ENCODE peak calls at places on chromosomes 2 and 18, in ten cellular contexts. W is pancreas, A is colonic mucosa, O is transverse colon, V is BE2C, C is esophagus squamous epithelium, Z is left ventricle myocardium inferior, D is lower lobe of right lung, N is Peyer's patch, Q is gastrocnemius medialis. T is an unnamed sample. For H3K4me1 and H3K27me3, the result is how much of the 10 kb centered on the place peaks cover.

GRCh38 chr2:88651646-88652045 is 24.4 kb upstream of the EIF2AK3 start:
- DNase-seq in W (no peak), A (no peak), O (no peak), V (no peak), C (no peak), Z (no peak), D (no peak), N (no peak), Q (no peak), T (no peak)

GRCh38 chr2:74019516-74019915 is 34.8 kb downstream of the TET3 start:
- DNase-seq in W (no peak), A (no peak), O (no peak), V (no peak), C (no peak), Z (no peak), D (no peak), N (peak), Q (no peak), T (no peak)

GRCh38 chr2:196263181-196263747 is 91.9 kb upstream of the STK17B start:
- DNase-seq in W (no peak), A (no peak), O (peak), V (peak), C (no peak), Z (no peak), D (no peak), N (peak), Q (peak), T (no peak)

GRCh38 chr2:134498654-134499053 is 220.1 kb downstream of the TMEM163 start:
- DNase-seq in W (no peak), A (no peak), O (no peak), V (no peak), C (no peak), Z (no peak), D (no peak), N (no peak), Q (no peak), T (no peak)

GRCh38 chr18:23650963-23651927 is 11.5 kb downstream of the ANKRD29 start:
- DNase-seq in W (no peak), A (no peak), O (no peak), V (no peak), C (no peak), Z (no peak), D (no peak), N (no peak), Q (no peak), T (no peak)

GRCh38 chr2:238716171-238716570 is 131.7 kb upstream of the TWIST2 start:
- DNase-seq in W (no peak), A (no peak), O (no peak), V (no peak), C (no peak), Z (no peak), D (no peak), N (no peak), Q (no peak), T (no peak)

GRCh38 chr2:16125614-16126125 is 185.3 kb downstream of the MYCN start:
- DNase-seq in W (no peak), A (peak), O (peak), V (peak), C (no peak), Z (no peak), D (no peak), N (no peak), Q (no peak), T (no peak)

GRCh38 chr2:181900007-181900651 is 8.6 kb downstream of the ITPRID2 start:
- DNase-seq in W (no peak), A (no peak), O (no peak), V (no peak), C (no peak), Z (no peak), D (no peak), N (no peak), Q (no peak), T (no peak)

GRCh38 chr18:59954746-59955145 is 55.0 kb downstream of the PMAIP1 start:
- DNase-seq in W (no peak), A (no peak), O (no peak), V (no peak), C (no peak), Z (no peak), D (no peak), N (no peak), Q (no peak), T (no peak)

GRCh38 chr18:26677957-26678356 is 129.6 kb upstream of the KCTD1 start:
- DNase-seq in W (no peak), A (no peak), O (no peak), V (no peak), C (no peak), Z (no peak), D (no peak), N (no peak), Q (no peak), T (no peak)

GRCh38 chr2:145431181-145431951 is 911.4 kb upstream of the ZEB2 start:
- DNase-seq in W (peak), A (no peak), O (no peak), V (no peak), C (no peak), Z (no peak), D (no peak), N (no peak), Q (no peak), T (no peak)

GRCh38 chr2:24929230-24929629 is 9.2 kb upstream of the ADCY3 start:
- DNase-seq in W (no peak), A (no peak), O (no peak), V (no peak), C (no peak), Z (no peak), D (no peak), N (no peak), Q (no peak), T (no peak)

GRCh38 chr2:24926220-24926601 is 6.2 kb upstream of the ADCY3 start:
- DNase-seq in W (no peak), A (no peak), O (no peak), V (no peak), C (no peak), Z (no peak), D (no peak), N (no peak), Q (no peak), T (no peak)

GRCh38 chr2:24925815-24926214 is 5.8 kb upstream of the ADCY3 start:
- DNase-seq in W (no peak), A (no peak), O (no peak), V (no peak), C (no peak), Z (no peak), D (no peak), N (no peak), Q (no peak), T (no peak)

GRCh38 chr2:24926602-24927252 is 6.7 kb upstream of the ADCY3 start:
- DNase-seq in W (no peak), A (peak), O (peak), V (no peak), C (no peak), Z (peak), D (peak), N (no peak), Q (peak), T (peak)

DNA sequence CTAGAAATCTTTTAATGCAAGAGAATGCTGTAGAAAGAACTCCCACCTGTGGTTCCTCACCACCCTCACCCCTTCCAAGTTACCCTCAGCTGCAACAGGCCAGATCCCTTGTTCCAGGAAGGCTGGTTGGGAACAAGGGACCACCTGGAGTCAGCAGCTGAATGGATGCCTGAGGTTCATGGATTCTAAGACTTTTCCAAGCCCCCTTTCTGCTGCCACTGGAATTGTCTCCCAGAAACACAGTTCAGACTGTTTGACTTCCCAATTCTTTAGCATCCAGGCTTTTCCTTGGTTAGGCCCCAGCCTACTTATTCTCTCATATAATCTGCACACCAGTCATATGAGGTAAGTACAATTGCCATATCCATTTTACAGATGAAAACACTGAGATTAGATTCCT is 8.0 kb upstream of the ADCY3 start:
- DNase-seq in W (no peak), A (no peak), O (no peak), V (no peak), C (no peak), Z (no peak), D (no peak), N (no peak), Q (no peak), T (no peak)
- H3K4me1 ChIP-seq in W (under half), A (under half), O (under half), V (under half), C (under half), Z (under half), D (under half), N (under half), Q (under half), T (under half)

DNA sequence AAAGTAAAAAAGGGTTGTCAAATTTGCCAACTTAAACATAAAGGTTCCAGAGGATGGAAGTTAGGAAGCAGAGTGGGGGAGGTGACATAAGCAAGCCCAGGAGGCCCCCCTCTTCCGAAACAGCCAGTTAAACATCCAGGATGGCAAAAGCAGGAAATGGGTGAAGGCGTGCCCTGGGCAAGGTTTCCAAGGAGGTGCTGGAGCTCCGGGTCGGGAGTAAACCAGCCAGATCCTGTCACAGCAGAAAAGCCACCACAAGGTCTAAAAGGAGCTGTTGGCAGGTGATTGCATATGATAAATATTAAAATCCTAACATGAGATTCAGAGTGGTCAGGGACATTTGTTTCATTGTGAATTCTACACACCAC is 572.2 kb upstream of the SALL3 start:
- DNase-seq in W (peak), A (peak), O (peak), V (no peak), C (no peak), Z (no peak), D (no peak), N (no peak), Q (no peak), T (no peak)
- H3K27me3 ChIP-seq in W (under half), A (under half), O (under half), V (under half), C (under half), Z (under half), D (under half), N (under half), Q (under half), T (under half)

GRCh38 chr2:211877061-211877460 is 661.5 kb downstream of the ERBB4 start:
- DNase-seq in W (no peak), A (no peak), O (no peak), V (no peak), C (no peak), Z (no peak), D (no peak), N (no peak), Q (no peak), T (no peak)

GRCh38 chr2:211881449-211881848 is 657.2 kb downstream of the ERBB4 start:
- DNase-seq in W (no peak), A (no peak), O (no peak), V (no peak), C (no peak), Z (no peak), D (no peak), N (no peak), Q (no peak), T (no peak)

GRCh38 chr2:211875488-211875887 is 663.1 kb downstream of the ERBB4 start:
- DNase-seq in W (no peak), A (no peak), O (no peak), V (no peak), C (no peak), Z (no peak), D (no peak), N (no peak), Q (no peak), T (no peak)

GRCh38 chr2:211879323-211879722 is 659.3 kb downstream of the ERBB4 start:
- DNase-seq in W (no peak), A (no peak), O (no peak), V (peak), C (no peak), Z (no peak), D (no peak), N (no peak), Q (no peak), T (no peak)
- TF ChIP-seq CTCF in W (no peak), A (no peak), O (no peak), V (peak), C (peak), Z (peak), D (no peak), N (no peak), Q (no peak), T (no peak)

GRCh38 chr2:43135583-43135982 is 90.8 kb downstream of the ZFP36L2 start:
- DNase-seq in W (no peak), A (no peak), O (no peak), V (no peak), C (no peak), Z (no peak), D (no peak), N (no peak), Q (no peak), T (peak)

GRCh38 chr2:43136862-43137261 is 89.5 kb downstream of the ZFP36L2 start:
- DNase-seq in W (no peak), A (no peak), O (no peak), V (no peak), C (peak), Z (no peak), D (no peak), N (peak), Q (no peak), T (no peak)

GRCh38 chr2:43134571-43134889 is 91.9 kb downstream of the ZFP36L2 start:
- DNase-seq in W (no peak), A (no peak), O (no peak), V (no peak), C (no peak), Z (no peak), D (no peak), N (no peak), Q (no peak), T (no peak)

GRCh38 chr2:43138441-43138840 is 88.0 kb downstream of the ZFP36L2 start:
- DNase-seq in W (no peak), A (no peak), O (no peak), V (no peak), C (no peak), Z (no peak), D (no peak), N (no peak), Q (no peak), T (no peak)

DNA sequence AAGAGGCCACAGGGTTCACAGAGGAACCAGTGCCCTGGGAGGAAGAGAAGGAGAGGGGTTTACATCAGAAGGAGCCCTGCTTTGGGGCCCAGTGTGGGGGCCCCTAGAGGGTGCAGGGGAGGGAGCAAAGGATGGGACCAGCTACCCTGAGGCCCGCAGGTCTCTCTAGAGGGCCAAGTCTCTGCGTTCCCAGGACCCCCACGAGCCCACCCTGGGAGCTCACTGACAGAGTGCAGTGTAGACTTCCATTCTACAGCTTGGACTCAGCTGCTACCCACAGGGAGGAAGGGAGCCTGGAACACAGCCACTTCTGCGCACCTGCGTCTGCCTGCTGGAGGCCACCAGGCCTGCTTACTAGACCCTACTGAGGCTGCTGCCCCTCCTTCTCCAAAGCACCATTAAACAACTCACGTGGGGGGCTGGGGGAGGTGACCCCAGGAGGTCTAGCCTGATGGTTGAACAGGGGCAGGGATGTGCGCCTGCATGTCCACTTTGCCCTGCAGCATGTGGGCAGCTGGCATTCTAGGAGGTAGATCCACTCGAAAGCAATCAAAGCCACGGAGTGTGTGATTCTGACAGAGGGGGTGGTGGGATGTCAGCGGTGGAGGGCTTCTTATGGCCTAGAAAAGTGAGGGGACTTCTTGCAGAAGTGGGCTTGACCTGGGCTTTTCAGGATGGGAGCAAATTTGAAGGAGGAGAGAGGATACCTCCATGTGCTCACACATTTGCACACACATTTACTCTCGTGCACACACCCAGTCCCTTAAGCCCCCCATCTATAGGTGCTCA is 90.2 kb downstream of the ZFP36L2 start:
- DNase-seq in W (no peak), A (no peak), O (no peak), V (no peak), C (no peak), Z (no peak), D (no peak), N (no peak), Q (no peak), T (peak)
- H3K4me1 ChIP-seq in W (under half), A (under half), O (half or more), V (under half), C (half or more), Z (half or more), D (half or more), N (half or more), Q (under half), T (half or more)

T was measured in upper lobe of right lung.